ENCODE peak calls at places on chromosomes 4 and X, in six cellular contexts. Z is NCI-H69, W is cardiac muscle cell, D is ELR, Y is T-helper 1 cell, K is sigmoid colon. C is an unnamed sample.

GRCh38 chr4:154406022-154406835 is 85.4 kb downstream of the DCHS2 start:
- DNase-seq in Z (no peak), W (no peak), D (no peak), Y (no peak), K (no peak), C (no peak)

GRCh38 chr4:68905598-68906237 is 45.9 kb downstream of the UGT2A3 start:
- DNase-seq in Z (no peak), W (no peak), D (peak), Y (no peak), K (no peak), C (no peak)

GRCh38 chr4:53068755-53069154 is 206.6 kb downstream of the RASL11B start:
- DNase-seq in Z (no peak), W (no peak), D (peak), Y (no peak), K (no peak), C (no peak)

GRCh38 chr4:171532968-171533367 is 280.2 kb upstream of the GALNTL6 start:
- DNase-seq in Z (no peak), W (no peak), D (no peak), Y (no peak), K (no peak), C (no peak)

GRCh38 chrX:148722966-148723365 is 222.5 kb downstream of the AFF2 start:
- DNase-seq in Z (no peak), W (no peak), D (no peak), Y (no peak), K (no peak), C (no peak)

GRCh38 chrX:11427082-11428033 is 134.1 kb downstream of the AMELX start:
- DNase-seq in Z (peak), W (peak), D (no peak), Y (no peak), K (peak), C (peak)

GRCh38 chr4:115331241-115331640 is 217.8 kb upstream of the NDST4 start:
- DNase-seq in Z (no peak), W (no peak), D (no peak), Y (no peak), K (no peak), C (no peak)

GRCh38 chr4:159432436-159432835 is 329.6 kb downstream of the RAPGEF2 start:
- DNase-seq in Z (no peak), W (no peak), D (no peak), Y (no peak), K (no peak), C (no peak)

GRCh38 chr4:143025111-143025704 is 159.5 kb upstream of the USP38 start:
- DNase-seq in Z (peak), W (peak), D (peak), Y (no peak), K (no peak), C (peak)

GRCh38 chr4:68494688-68495087 is 47.4 kb downstream of the TMPRSS11E start:
- DNase-seq in Z (no peak), W (no peak), D (no peak), Y (no peak), K (no peak), C (no peak)